ENCODE peak calls at places on chromosomes 1 and 21, in four cellular contexts. L is AG08396, E is brain microvascular endothelial cell, R is T-cell. K is an unnamed sample.

GRCh38 chr1:30267856-30268255 is 455.5 kb downstream of the MATN1 start:
- DNase-seq in L (no peak), E (no peak), R (no peak), K (no peak)

GRCh38 chr1:19049128-19049768 is 92.8 kb upstream of the IFFO2 start:
- DNase-seq in L (no peak), E (no peak), R (no peak), K (no peak)

GRCh38 chr1:179995576-179995975 is 41.0 kb downstream of the CEP350 start:
- DNase-seq in L (no peak), E (no peak), R (no peak), K (no peak)

GRCh38 chr1:165364432-165365133 is 8.1 kb upstream of the LMX1A start:
- DNase-seq in L (no peak), E (no peak), R (no peak), K (no peak)

GRCh38 chr1:184426278-184426674 is 39.4 kb downstream of the C1orf21 start:
- DNase-seq in L (no peak), E (no peak), R (no peak), K (no peak)

GRCh38 chr1:78619803-78620579 is at the start of gene IFI44L:
- DNase-seq in L (peak), E (peak), R (peak), K (peak)

GRCh38 chr1:15850450-15851079 is 3.1 kb downstream of the SPEN start:
- DNase-seq in L (no peak), E (no peak), R (no peak), K (no peak)

GRCh38 chr1:41169066-41169798 is 72.9 kb downstream of the SCMH1 start:
- DNase-seq in L (no peak), E (no peak), R (no peak), K (no peak)

GRCh38 chr1:10950316-10951172 is 61.9 kb upstream of the TARDBP start:
- DNase-seq in L (no peak), E (no peak), R (no peak), K (no peak)

GRCh38 chr1:8194481-8195227 is 123.3 kb upstream of the SLC45A1 start:
- DNase-seq in L (no peak), E (peak), R (no peak), K (no peak)

GRCh38 chr1:162475539-162476185 is 22.0 kb upstream of the UHMK1 start:
- DNase-seq in L (no peak), E (no peak), R (no peak), K (no peak)

GRCh38 chr1:189659731-189660130 is 817.9 kb downstream of the BRINP3 start:
- DNase-seq in L (no peak), E (no peak), R (no peak), K (no peak)

GRCh38 chr1:204323887-204324286 is 35.8 kb downstream of the PLEKHA6 start:
- DNase-seq in L (peak), E (peak), R (no peak), K (no peak)

GRCh38 chr1:197146108-197147095 is at the start of gene ASPM:
- DNase-seq in L (peak), E (peak), R (peak), K (peak)

GRCh38 chr1:117606608-117607261 is 887 bp downstream of the TENT5C start:
- DNase-seq in L (peak), E (no peak), R (peak), K (peak)

GRCh38 chr1:19877351-19877750 is 4.8 kb upstream of the OTUD3 start:
- DNase-seq in L (no peak), E (no peak), R (no peak), K (no peak)

GRCh38 chr1:209354111-209354839 is 229.2 kb upstream of the CAMK1G start:
- DNase-seq in L (peak), E (peak), R (peak), K (no peak)

GRCh38 chr1:18866314-18866713 is 6.9 kb upstream of the TAS1R2 start:
- DNase-seq in L (no peak), E (no peak), R (no peak), K (no peak)

GRCh38 chr1:75203415-75204277 is 69.5 kb downstream of the LHX8 start:
- DNase-seq in L (peak), E (peak), R (no peak), K (no peak)

GRCh38 chr1:37673920-37674319 is 18.4 kb upstream of the CDCA8 start:
- DNase-seq in L (no peak), E (no peak), R (peak), K (peak)

GRCh38 chr21:36385909-36386642 is 884 bp downstream of the CHAF1B start:
- DNase-seq in L (no peak), E (no peak), R (no peak), K (no peak)

GRCh38 chr1:210882414-210883221 is 251.3 kb downstream of the KCNH1 start:
- DNase-seq in L (no peak), E (peak), R (no peak), K (no peak)

K was measured in CD8-positive, alpha-beta memory T cell.